ENCODE peak calls at places on chromosomes 7 and 10, in seven cellular contexts. F is activated T-helper 1 cell treated with Interleukin-2 at 50 U/mL for 16 hours; M is EL; E is activated T-cell treated with anti-CD3 and anti-CD28 coated beads, Interleukin-2, amount 50 U/mL, for 72 hours; U is GM06990; Y is T-cell; B is T follicular helper cell. T is an unnamed sample.

GRCh38 chr10:112616647-112617046 is 169.6 kb downstream of the VTI1A start:
- DNase-seq in F (no peak), M (no peak), E (no peak), U (no peak), Y (no peak), B (no peak), T (no peak)

GRCh38 chr7:126535176-126535575 is 717.6 kb downstream of the GRM8 start:
- DNase-seq in F (no peak), M (no peak), E (no peak), U (no peak), Y (no peak), B (no peak), T (no peak)

GRCh38 chr7:74289660-74290589 is 718 bp downstream of the CLIP2 start:
- DNase-seq in F (peak), M (peak), E (peak), U (peak), Y (peak), B (no peak), T (peak)

GRCh38 chr7:106583706-106584690 is 77.0 kb downstream of the CCDC71L start:
- DNase-seq in F (no peak), M (no peak), E (no peak), U (no peak), Y (no peak), B (no peak), T (no peak)

GRCh38 chr10:105733919-105734318 is 1092.8 kb downstream of the SORCS3 start:
- DNase-seq in F (no peak), M (no peak), E (no peak), U (no peak), Y (no peak), B (no peak), T (no peak)

GRCh38 chr7:54345746-54346145 is 196.4 kb upstream of the VSTM2A start:
- DNase-seq in F (no peak), M (no peak), E (no peak), U (no peak), Y (no peak), B (no peak), T (no peak)

GRCh38 chr7:46539892-46540483 is 618.9 kb upstream of the IGFBP3 start:
- DNase-seq in F (no peak), M (no peak), E (no peak), U (no peak), Y (no peak), B (no peak), T (no peak)

GRCh38 chr7:93442478-93443224 is 131.9 kb downstream of the CALCR start:
- DNase-seq in F (peak), M (peak), E (peak), U (no peak), Y (no peak), B (peak), T (no peak)

GRCh38 chr10:101694674-101695403 is at the start of gene FBXW4:
- DNase-seq in F (peak), M (peak), E (peak), U (peak), Y (peak), B (peak), T (peak)

GRCh38 chr7:82678716-82679115 is 235.1 kb upstream of the CACNA2D1 start:
- DNase-seq in F (no peak), M (no peak), E (no peak), U (no peak), Y (no peak), B (no peak), T (no peak)

GRCh38 chr7:23618241-23618640 is 21.1 kb downstream of the CCDC126 start:
- DNase-seq in F (no peak), M (peak), E (no peak), U (no peak), Y (no peak), B (no peak), T (no peak)

GRCh38 chr10:34157501-34157900 is 657.6 kb downstream of the PARD3 start:
- DNase-seq in F (no peak), M (peak), E (no peak), U (no peak), Y (no peak), B (no peak), T (no peak)

GRCh38 chr10:124005091-124005490 is 88.3 kb downstream of the CHST15 start:
- DNase-seq in F (no peak), M (no peak), E (no peak), U (no peak), Y (no peak), B (no peak), T (no peak)

GRCh38 chr10:70481831-70482530 is 3.4 kb downstream of the PALD1 start:
- DNase-seq in F (no peak), M (no peak), E (no peak), U (no peak), Y (no peak), B (no peak), T (no peak)

GRCh38 chr7:13986208-13986607 is 3.3 kb downstream of the ETV1 start:
- DNase-seq in F (no peak), M (no peak), E (no peak), U (no peak), Y (no peak), B (no peak), T (no peak)

GRCh38 chr7:136386876-136387275 is 409.7 kb upstream of the MTPN start:
- DNase-seq in F (no peak), M (peak), E (no peak), U (no peak), Y (no peak), B (no peak), T (no peak)

GRCh38 chr7:85554294-85554877 is 367.5 kb upstream of the SEMA3D start:
- DNase-seq in F (no peak), M (peak), E (no peak), U (peak), Y (no peak), B (no peak), T (no peak)

GRCh38 chr10:23081891-23082290 is 13.5 kb upstream of the MSRB2 start:
- DNase-seq in F (no peak), M (peak), E (no peak), U (no peak), Y (no peak), B (no peak), T (no peak)

GRCh38 chr7:52273685-52274610 is 761.5 kb upstream of the POM121L12 start:
- DNase-seq in F (no peak), M (no peak), E (no peak), U (peak), Y (no peak), B (no peak), T (no peak)

GRCh38 chr10:91635401-91636400 is 2.8 kb upstream of the PPP1R3C start:
- DNase-seq in F (no peak), M (peak), E (peak), U (no peak), Y (no peak), B (peak), T (no peak)

GRCh38 chr10:110533149-110533548 is 34.3 kb upstream of the SMC3 start:
- DNase-seq in F (no peak), M (no peak), E (no peak), U (no peak), Y (no peak), B (no peak), T (no peak)

GRCh38 chr7:111030358-111030735 is 60.6 kb upstream of the LRRN3 start:
- DNase-seq in F (no peak), M (no peak), E (no peak), U (no peak), Y (no peak), B (no peak), T (no peak)

GRCh38 chr10:44070282-44070681 is 314.6 kb downstream of the CXCL12 start:
- DNase-seq in F (no peak), M (no peak), E (no peak), U (no peak), Y (no peak), B (no peak), T (no peak)

GRCh38 chr10:17913604-17914003 is 38.1 kb upstream of the SLC39A12 start:
- DNase-seq in F (no peak), M (no peak), E (no peak), U (no peak), Y (no peak), B (no peak), T (no peak)

GRCh38 chr10:70774810-70775678 is 10.1 kb downstream of the TBATA start:
- DNase-seq in F (no peak), M (no peak), E (no peak), U (no peak), Y (no peak), B (no peak), T (no peak)

GRCh38 chr7:85191383-85191782 is 4.5 kb upstream of the SEMA3D start:
- DNase-seq in F (no peak), M (peak), E (no peak), U (no peak), Y (no peak), B (no peak), T (no peak)

GRCh38 chr10:61280303-61280702 is 172.9 kb downstream of the TMEM26 start:
- DNase-seq in F (no peak), M (peak), E (no peak), U (no peak), Y (no peak), B (no peak), T (no peak)

GRCh38 chr7:141674201-141674671 is 27.7 kb downstream of the DENND11 start:
- DNase-seq in F (no peak), M (no peak), E (no peak), U (no peak), Y (no peak), B (no peak), T (no peak)

GRCh38 chr10:50894312-50894711 is 8.9 kb upstream of the A1CF start:
- DNase-seq in F (no peak), M (no peak), E (no peak), U (no peak), Y (no peak), B (no peak), T (no peak)

GRCh38 chr7:44215531-44215930 is 14.8 kb downstream of the YKT6 start:
- DNase-seq in F (no peak), M (no peak), E (no peak), U (no peak), Y (no peak), B (no peak), T (no peak)

GRCh38 chr10:91418417-91418816 is 8.3 kb downstream of the HECTD2 start:
- DNase-seq in F (no peak), M (no peak), E (no peak), U (no peak), Y (no peak), B (no peak), T (no peak)

GRCh38 chr10:96770987-96771386 is 50.7 kb upstream of the PIK3AP1 start:
- DNase-seq in F (no peak), M (no peak), E (no peak), U (no peak), Y (no peak), B (no peak), T (no peak)

GRCh38 chr7:25527665-25528064 is 299.4 kb upstream of the NPVF start:
- DNase-seq in F (no peak), M (no peak), E (no peak), U (no peak), Y (no peak), B (no peak), T (no peak)